ENCODE peak calls at places on chromosome 19, in six cellular contexts. Z is body of pancreas, S is A549, F is uterus, D is GM12865, R is kidney epithelial cell. H is an unnamed sample.

GRCh38 chr19:13990085-13990484 is 16.0 kb downstream of the RFX1 start:
- DNase-seq in Z (no peak), S (no peak), F (no peak), D (no peak), R (no peak), H (no peak)

GRCh38 chr19:13053761-13054604 is 48.7 kb downstream of the LYL1 start:
- DNase-seq in Z (peak; percentile 93), S (peak; percentile 59), F (peak; percentile 90), D (no peak), R (peak; percentile 88), H (peak; percentile 92)

GRCh38 chr19:39319892-39320168 is 833 bp downstream of the LRFN1 start:
- DNase-seq in Z (no peak), S (no peak), F (no peak), D (no peak), R (no peak), H (no peak)

GRCh38 chr19:38869836-38870607 is 8.1 kb downstream of the RINL start:
- DNase-seq in Z (peak; percentile 89), S (peak; percentile 89), F (peak; percentile 82), D (peak; percentile 94), R (no peak), H (no peak)

GRCh38 chr19:38850976-38851621 is 1.3 kb upstream of the HNRNPL start:
- DNase-seq in Z (no peak), S (no peak), F (peak; percentile 48), D (peak; percentile 36), R (no peak), H (no peak)

GRCh38 chr19:49689133-49690072 is at the start of gene ADM5:
- DNase-seq in Z (peak; percentile 78), S (no peak), F (peak; percentile 63), D (peak; percentile 50), R (no peak), H (no peak)

GRCh38 chr19:41945135-41945766 is 13.9 kb downstream of the RABAC1 start:
- DNase-seq in Z (peak; percentile 53), S (no peak), F (no peak), D (peak; percentile 98), R (no peak), H (no peak)

GRCh38 chr19:46600393-46601317 is 475 bp upstream of the CALM3 start:
- DNase-seq in Z (peak; percentile 98), S (peak; percentile 100), F (peak; percentile 98), D (peak; percentile 100), R (peak; percentile 50), H (peak; percentile 97)

GRCh38 chr19:40614595-40615411 is 13.6 kb downstream of the LTBP4 start:
- DNase-seq in Z (peak; percentile 72), S (peak; percentile 68), F (peak; percentile 94), D (peak; percentile 62), R (no peak), H (peak; percentile 96)

GRCh38 chr19:39917561-39918182 is 16.8 kb downstream of the FCGBP start:
- DNase-seq in Z (no peak), S (no peak), F (no peak), D (no peak), R (no peak), H (no peak)

GRCh38 chr19:6392219-6393073 is 518 bp downstream of the GTF2F1 start:
- DNase-seq in Z (no peak), S (no peak), F (no peak), D (no peak), R (no peak), H (no peak)

GRCh38 chr19:6396305-6396704 is 3.3 kb upstream of the GTF2F1 start:
- DNase-seq in Z (no peak), S (no peak), F (no peak), D (no peak), R (no peak), H (no peak)

GRCh38 chr19:6393982-6394412 is 1.0 kb upstream of the GTF2F1 start:
- DNase-seq in Z (no peak), S (no peak), F (no peak), D (no peak), R (no peak), H (no peak)

GRCh38 chr19:6394831-6395230 is 1.9 kb upstream of the GTF2F1 start:
- DNase-seq in Z (no peak), S (no peak), F (no peak), D (no peak), R (no peak), H (no peak)

DNA sequence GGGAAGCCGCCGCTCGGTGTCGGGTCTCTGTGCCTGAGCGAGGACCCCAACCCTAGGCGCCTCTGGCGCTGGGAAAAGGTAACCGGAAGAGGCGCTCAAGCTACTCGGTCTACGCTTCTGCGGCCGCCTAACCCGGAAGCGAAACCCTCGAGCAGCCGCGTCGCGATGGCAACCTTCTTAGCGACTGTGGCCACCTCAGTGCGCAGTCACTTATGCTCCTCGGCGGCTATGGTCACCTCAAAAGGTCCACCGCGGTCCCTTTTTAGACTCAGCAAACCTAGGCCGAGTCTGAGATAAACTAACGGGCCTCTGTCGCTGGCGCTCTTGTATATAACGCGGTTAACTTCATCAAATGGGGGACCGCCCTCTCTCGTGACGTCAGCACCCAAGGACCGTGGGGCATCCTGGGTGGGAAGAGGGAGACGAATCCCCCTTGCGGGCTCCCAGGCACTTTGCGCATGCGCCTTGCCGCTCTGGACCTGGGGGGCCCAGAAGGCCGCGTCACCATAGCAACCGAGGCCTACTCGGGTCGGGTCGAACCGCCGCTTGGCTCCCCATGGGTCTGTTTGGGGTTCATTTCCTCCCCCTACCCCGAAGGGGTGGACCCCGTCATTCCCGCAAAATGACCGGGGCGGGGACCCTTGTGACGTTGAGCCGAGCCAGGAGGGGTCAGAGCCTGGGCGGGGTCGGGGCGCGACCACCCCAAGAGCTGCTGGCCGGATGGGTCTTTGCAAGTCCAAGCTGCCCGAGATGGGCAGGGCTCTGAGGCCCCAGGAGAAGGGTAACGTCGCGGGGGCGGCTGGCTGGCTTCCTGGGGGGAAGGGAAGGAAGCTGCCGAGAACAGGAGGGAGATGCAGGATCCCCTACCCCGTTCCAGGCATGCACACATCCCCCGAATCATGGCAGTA is at the start of gene GTF2F1:
- DNase-seq in Z (peak; percentile 92), S (peak; percentile 94), F (peak; percentile 96), D (peak; percentile 97), R (peak; percentile 72), H (peak; percentile 91)
- TF ChIP-seq CTCF in Z (peak; percentile 34), S (no peak), F (peak; percentile 24), D (peak; percentile 13), R (no peak), H (peak; percentile 19)

GRCh38 chr19:51181913-51182419 is 39.9 kb downstream of the SIGLEC7 start:
- DNase-seq in Z (no peak), S (no peak), F (no peak), D (no peak), R (no peak), H (no peak)
- H3K4me3 ChIP-seq in Z (no peak overlapping the region), S (no peak overlapping the region), F (no peak overlapping the region), D (no peak overlapping the region), R (no peak overlapping the region), H (no peak overlapping the region)

GRCh38 chr19:3224346-3225325 is at the start of gene CELF5:
- DNase-seq in Z (peak; percentile 45), S (no peak), F (no peak), D (peak; percentile 27), R (no peak), H (no peak)
- TF ChIP-seq CTCF in Z (no peak), S (peak; percentile 76), F (peak; percentile 62), D (peak; percentile 59), R (no peak), H (peak; percentile 15)

GRCh38 chr19:16328824-16329482 is 4.3 kb downstream of the KLF2 start:
- DNase-seq in Z (no peak), S (peak; percentile 43), F (no peak), D (peak; percentile 74), R (no peak), H (no peak)
- H3K4me3 ChIP-seq in Z (no peak overlapping the region), S (no peak overlapping the region), F (no peak overlapping the region), D (peak overlapping the region; percentile 40), R (no peak overlapping the region), H (peak overlapping the region; percentile 13)